ENCODE peak calls at places on chromosomes 1 and 21, in five cellular contexts. N is right cardiac atrium; X is effector memory CD4-positive, alpha-beta T cell; K is tibial nerve; R is endodermal cell. Y is an unnamed sample. For H3K27me3, the result is how much of the 10 kb centered on the place peaks cover.

GRCh38 chr21:45508607-45509565 is 33.4 kb downstream of the SLC19A1 start:
- DNase-seq in R (peak), N (peak), X (no peak), K (no peak), Y (no peak)

GRCh38 chr1:167401260-167401873 is 117.0 kb downstream of the CD247 start:
- DNase-seq in R (peak), K (peak), X (peak), N (peak), Y (peak)

GRCh38 chr1:42214447-42214871 is 49.9 kb upstream of the GUCA2A start:
- DNase-seq in X (no peak), N (no peak), R (no peak), K (peak), Y (no peak)

GRCh38 chr1:234111458-234112142 is 207.1 kb downstream of the SLC35F3 start:
- DNase-seq in X (no peak), N (peak), K (no peak), R (peak), Y (no peak)

GRCh38 chr1:111778541-111779051 is 22.9 kb downstream of the DDX20 start:
- DNase-seq in N (no peak), R (no peak), X (no peak), K (no peak), Y (no peak)

GRCh38 chr1:117582341-117582902 is 23.4 kb upstream of the TENT5C start:
- DNase-seq in X (no peak), R (no peak), N (peak), K (no peak), Y (no peak)

GRCh38 chr1:28417441-28418277 is 48.1 kb downstream of the PHACTR4 start:
- DNase-seq in K (no peak), R (no peak), N (no peak), X (no peak), Y (no peak)

GRCh38 chr1:17090844-17091243 is 28.4 kb downstream of the PADI2 start:
- DNase-seq in K (no peak), R (peak), X (no peak), N (no peak), Y (no peak)

GRCh38 chr1:58290685-58291372 is 255.7 kb downstream of the OMA1 start:
- DNase-seq in N (peak), K (no peak), R (peak), X (no peak), Y (no peak)

GRCh38 chr1:186617860-186618780 is 62.1 kb downstream of the PTGS2 start:
- DNase-seq in R (no peak), K (peak), N (peak), X (no peak), Y (peak)

GRCh38 chr1:39272791-39273071 is 68.2 kb downstream of the MACF1 start:
- DNase-seq in X (no peak), R (no peak), K (no peak), N (no peak), Y (no peak)

GRCh38 chr1:42431514-42431913 is 24.3 kb downstream of the ZMYND12 start:
- DNase-seq in X (no peak), N (no peak), R (no peak), K (no peak), Y (no peak)

GRCh38 chr1:107277022-107277421 is 136.2 kb downstream of the NTNG1 start:
- DNase-seq in N (no peak), R (peak), K (peak), X (no peak), Y (no peak)

GRCh38 chr1:3742439-3743298 is 9.6 kb upstream of the CCDC27 start:
- DNase-seq in R (no peak), K (no peak), N (peak), X (no peak), Y (no peak)

GRCh38 chr1:113041569-113042335 is 31.2 kb upstream of the LRIG2 start:
- DNase-seq in N (no peak), K (no peak), X (no peak), R (peak), Y (no peak)

GRCh38 chr21:45584786-45585185 is 42.5 kb upstream of the SLC19A1 start:
- DNase-seq in R (peak), X (no peak), K (no peak), N (no peak), Y (no peak)

GRCh38 chr21:33950425-33951079 is 34.9 kb upstream of the ATP5PO start:
- DNase-seq in X (no peak), N (no peak), K (no peak), R (no peak), Y (peak)

GRCh38 chr1:89762431-89762800 is 58.4 kb upstream of the LRRC8D start:
- DNase-seq in X (no peak), K (no peak), R (no peak), N (no peak), Y (no peak)

GRCh38 chr1:15027515-15027948 is 126.0 kb upstream of the TMEM51 start:
- DNase-seq in X (no peak), N (peak), K (peak), R (peak), Y (peak)

GRCh38 chr1:243249214-243249613 is 5.9 kb downstream of the CEP170 start:
- DNase-seq in R (no peak), X (no peak), K (no peak), N (no peak), Y (no peak)

GRCh38 chr1:153939476-153939875 is 7.0 kb downstream of the DENND4B start:
- DNase-seq in K (no peak), N (no peak), R (no peak), X (no peak), Y (no peak)

GRCh38 chr1:157412308-157412707 is 140.0 kb downstream of the FCRL5 start:
- DNase-seq in N (no peak), R (no peak), K (no peak), X (no peak), Y (no peak)

GRCh38 chr1:5744911-5745431 is 247.3 kb downstream of the NPHP4 start:
- DNase-seq in X (no peak), N (no peak), K (no peak), R (peak), Y (no peak)

GRCh38 chr1:5742801-5743200 is 249.4 kb downstream of the NPHP4 start:
- DNase-seq in K (no peak), X (no peak), R (no peak), N (no peak), Y (no peak)

GRCh38 chr1:5743435-5744095 is 248.7 kb downstream of the NPHP4 start:
- DNase-seq in N (no peak), R (peak), K (no peak), X (no peak), Y (no peak)

GRCh38 chr1:5745776-5746610 is 246.2 kb downstream of the NPHP4 start:
- DNase-seq in X (peak), N (peak), R (peak), K (peak), Y (peak)

DNA sequence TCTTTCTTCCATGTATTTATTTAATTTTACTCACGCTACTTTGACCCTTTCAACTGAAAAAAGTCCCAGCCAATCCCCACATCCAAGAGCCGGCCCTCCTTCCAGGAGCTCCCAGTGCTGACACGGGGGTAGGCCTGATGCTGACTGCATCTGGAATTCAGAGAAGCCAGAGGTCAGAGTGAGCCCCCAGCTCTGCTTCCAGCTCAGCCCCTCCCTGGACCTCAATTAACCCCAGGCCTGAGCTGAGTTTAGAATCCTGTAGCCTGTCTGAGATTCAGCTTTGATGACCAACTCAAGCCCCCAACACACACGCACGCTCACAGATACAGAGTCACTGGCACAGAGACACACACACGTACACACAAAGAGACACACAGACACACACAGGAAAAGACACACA is 247.9 kb downstream of the NPHP4 start:
- DNase-seq in X (no peak), R (no peak), N (no peak), K (no peak), Y (no peak)
- H3K27me3 ChIP-seq in X (under half), R (under half), N (under half), K (under half), Y (under half)

GRCh38 chr1:84698151-84698651 is 7.9 kb upstream of the SSX2IP start:
- DNase-seq in R (no peak), X (no peak), N (no peak), K (no peak), Y (no peak)
- H3K4me3 ChIP-seq in R (no peak), X (no peak), N (no peak), K (no peak), Y (no peak)

GRCh38 chr21:42764883-42765282 is 111.5 kb downstream of the PDE9A start:
- DNase-seq in X (no peak), K (no peak), R (no peak), N (no peak), Y (no peak)
- H3K27me3 ChIP-seq in X (under half), K (under half), R (under half), N (under half), Y (under half)

GRCh38 chr1:183418696-183419095 is 516 bp upstream of the NMNAT2 start:
- DNase-seq in R (no peak), K (no peak), N (no peak), X (no peak), Y (no peak)

GRCh38 chr1:183416850-183417690 is 1.1 kb downstream of the NMNAT2 start:
- DNase-seq in N (peak), X (no peak), R (peak), K (peak), Y (peak)

GRCh38 chr1:183414365-183414764 is 3.8 kb downstream of the NMNAT2 start:
- DNase-seq in X (no peak), N (no peak), R (no peak), K (no peak), Y (no peak)

GRCh38 chr1:183419399-183419798 is 1.2 kb upstream of the NMNAT2 start:
- DNase-seq in X (no peak), K (no peak), N (no peak), R (no peak), Y (no peak)

DNA sequence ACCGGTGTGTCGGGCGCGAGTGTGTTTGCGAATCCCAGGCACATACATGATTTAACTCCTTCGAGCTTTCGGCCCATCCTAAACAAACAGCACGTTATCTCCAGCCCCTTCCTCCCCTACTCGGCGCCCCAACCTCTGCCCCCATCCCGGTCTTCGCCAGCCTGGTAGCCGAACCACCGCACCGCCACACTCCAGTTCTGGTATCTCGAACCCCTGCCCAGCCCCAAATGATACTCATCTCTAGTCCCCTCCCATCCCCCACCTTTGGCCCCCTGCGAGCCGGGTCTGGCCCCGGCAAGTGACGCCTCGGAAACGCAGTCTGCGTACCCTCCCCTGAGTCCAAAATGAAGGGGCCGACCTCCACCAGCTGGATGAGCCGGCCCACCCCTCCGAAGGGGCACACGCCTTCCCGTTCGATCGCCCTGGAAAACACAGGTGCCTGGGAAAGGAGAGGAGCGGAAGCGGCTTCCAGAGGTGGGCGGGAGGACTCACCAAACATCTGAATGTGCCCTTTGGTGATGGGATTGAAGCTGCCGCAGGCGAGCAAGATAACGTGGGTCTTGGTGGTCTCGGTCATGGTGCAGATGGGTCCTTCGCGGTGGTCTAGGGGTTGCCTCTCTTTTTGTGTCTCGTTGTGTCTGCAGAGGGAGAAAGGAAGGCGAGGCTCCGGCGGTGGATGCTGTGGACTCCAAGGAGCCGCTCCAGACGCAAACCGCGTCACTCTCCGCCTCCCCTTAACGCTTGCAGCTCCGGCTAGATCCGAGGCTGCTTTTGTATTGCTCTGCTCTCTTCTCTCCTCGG is at the start of gene NMNAT2:
- DNase-seq in K (no peak), N (peak), X (no peak), R (peak), Y (no peak)
- H3K4me3 ChIP-seq in K (peak), N (peak), X (peak), R (peak), Y (peak)

GRCh38 chr1:204683284-204684205 is 2.0 kb downstream of the LRRN2 start:
- DNase-seq in R (no peak), X (no peak), K (no peak), N (no peak), Y (no peak)
- H3K27me3 ChIP-seq in R (under half), X (under half), K (under half), N (under half), Y (under half)

GRCh38 chr1:64398937-64399336 is 71.0 kb upstream of the CACHD1 start:
- DNase-seq in N (no peak), X (no peak), R (no peak), K (no peak), Y (no peak)
- H3K4me3 ChIP-seq in N (no peak), X (no peak), R (no peak), K (no peak), Y (no peak)

DNA sequence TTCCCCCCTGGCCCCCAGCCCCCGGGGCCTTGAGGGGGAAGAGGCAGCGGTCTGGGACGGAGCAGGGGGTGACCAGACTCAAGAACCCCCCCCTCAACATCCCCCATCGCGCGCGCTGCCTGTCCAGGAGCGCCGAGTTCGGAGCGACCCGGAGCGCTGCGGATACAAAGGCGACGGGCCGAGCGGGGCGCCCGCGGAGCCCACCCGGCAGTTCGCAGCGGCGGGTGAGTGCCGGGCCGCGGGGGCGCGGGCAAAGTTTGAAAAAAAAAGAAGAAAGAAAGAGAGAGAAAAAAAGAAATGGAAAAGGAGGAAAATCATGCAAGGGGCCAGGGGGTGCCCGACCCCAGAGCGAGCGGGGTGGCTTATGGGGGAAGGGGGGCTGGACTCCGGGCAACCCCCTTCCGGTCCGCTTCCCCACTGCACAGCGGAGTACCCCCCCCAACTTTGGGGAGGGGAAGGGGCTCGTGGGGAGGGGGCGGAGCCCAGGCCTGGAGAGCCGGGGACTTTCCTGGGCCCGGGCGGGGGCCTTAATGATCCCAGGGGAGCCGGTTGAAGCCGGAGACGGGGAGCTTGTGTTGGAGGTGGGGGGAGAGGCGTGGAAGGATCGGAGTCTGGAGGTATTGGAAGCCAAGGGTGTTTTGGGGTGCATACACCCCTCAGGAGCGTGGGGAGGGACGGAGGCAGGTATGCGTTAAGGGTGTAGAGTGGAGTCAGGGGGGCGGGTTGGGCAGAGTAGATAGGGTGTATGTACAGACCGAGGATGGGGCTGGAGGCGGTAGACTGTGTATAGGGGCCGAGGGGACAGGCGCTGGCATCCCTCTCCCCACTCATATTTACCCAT is 502 bp downstream of the VANGL2 start:
- DNase-seq in R (peak), X (no peak), K (no peak), N (no peak), Y (peak)
- H3K27me3 ChIP-seq in R (under half), X (under half), K (under half), N (under half), Y (under half)

GRCh38 chr1:32705516-32705915 is 2.9 kb upstream of the SYNC start:
- DNase-seq in X (no peak), N (no peak), R (no peak), K (no peak), Y (no peak)

GRCh38 chr1:32702599-32703478 is at the start of gene SYNC:
- DNase-seq in X (no peak), R (peak), K (peak), N (peak), Y (no peak)

GRCh38 chr1:32701951-32702598 is 495 bp downstream of the SYNC start:
- DNase-seq in R (peak), N (peak), X (no peak), K (no peak), Y (no peak)

GRCh38 chr1:32701421-32701911 is 1.1 kb downstream of the SYNC start:
- DNase-seq in N (peak), R (peak), K (no peak), X (no peak), Y (no peak)

DNA sequence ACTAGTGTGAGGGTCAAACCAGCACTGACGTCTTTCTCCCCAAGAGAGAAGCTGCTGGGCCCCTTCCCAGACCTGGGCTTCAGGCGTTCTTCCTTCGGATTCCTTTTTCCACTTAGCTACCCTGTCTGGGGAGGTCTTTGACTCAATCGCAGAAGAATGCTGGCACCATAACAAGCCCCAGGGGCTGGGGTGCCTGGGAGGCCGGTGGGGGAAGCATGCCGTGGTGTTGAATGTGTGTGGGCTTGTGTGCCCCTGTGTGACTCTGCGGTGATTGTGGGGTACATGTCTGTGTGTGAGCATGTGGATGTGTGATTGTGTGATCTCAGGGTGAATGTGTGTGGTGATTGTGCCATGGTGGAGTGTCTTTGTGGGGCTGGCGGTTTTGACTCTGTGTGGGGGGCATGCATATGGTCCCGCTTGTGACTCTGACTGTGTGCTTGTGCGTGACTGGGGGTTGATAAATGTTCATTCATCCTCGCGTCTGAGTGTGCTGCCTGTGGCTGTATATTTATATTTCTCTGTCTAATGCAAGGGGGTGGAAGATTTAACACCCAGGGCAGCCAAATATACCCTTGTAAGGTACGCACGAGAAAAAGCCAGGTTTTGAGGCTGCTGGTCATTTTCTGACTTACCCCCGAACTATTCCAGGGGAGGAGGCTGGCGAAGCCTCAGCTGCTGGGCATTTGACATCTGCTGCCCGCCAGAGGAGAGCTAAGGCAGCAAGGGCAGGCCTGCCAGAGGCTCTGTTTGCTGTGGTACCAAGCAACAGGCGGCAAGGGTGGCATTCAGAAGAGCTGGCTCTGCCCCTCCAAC is 1.1 kb upstream of the SYNC start:
- DNase-seq in N (peak), X (no peak), R (peak), K (peak), Y (no peak)
- H3K4me3 ChIP-seq in N (no peak), X (peak), R (no peak), K (no peak), Y (no peak)

DNA sequence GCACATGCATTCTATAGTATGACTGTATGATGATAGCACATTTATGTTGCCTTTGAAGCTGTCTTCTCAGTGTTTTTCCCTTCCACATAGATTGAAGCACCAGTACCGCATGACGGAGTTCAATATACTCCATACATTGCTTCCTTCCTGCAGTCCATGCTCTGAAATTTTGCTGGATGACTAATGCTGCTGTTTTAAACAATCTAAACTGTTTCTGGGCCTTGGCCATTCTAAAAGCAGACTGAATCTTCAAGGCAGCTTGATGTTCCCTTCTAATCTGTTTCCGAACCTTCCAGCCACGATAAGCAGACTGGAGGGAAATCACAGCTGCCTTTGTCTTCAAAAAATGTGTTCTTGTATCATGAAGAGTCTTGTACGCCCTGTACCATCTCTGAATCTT is 36.2 kb upstream of the F13B start:
- DNase-seq in N (no peak), X (no peak), R (no peak), K (no peak), Y (no peak)
- H3K27me3 ChIP-seq in N (under half), X (under half), R (under half), K (under half), Y (under half)